ENCODE peak calls at places on chromosomes 13 and 19, in four cellular contexts. K is mesothelial cell of epicardium, G is heart right ventricle, O is PC-9. C is an unnamed sample.

GRCh38 chr19:56404705-56405056 is 549 bp downstream of the ZNF583 start:
- DNase-seq in G (no peak), O (no peak), K (no peak), C (peak)

GRCh38 chr19:50720921-50721291 is 1.3 kb upstream of the SHANK1 start:
- DNase-seq in G (no peak), O (no peak), K (no peak), C (no peak)

GRCh38 chr13:41017744-41018582 is 1.2 kb downstream of the ELF1 start:
- DNase-seq in O (no peak), G (no peak), K (no peak), C (no peak)

GRCh38 chr13:113584870-113585671 is 518 bp downstream of the TFDP1 start:
- DNase-seq in O (peak), G (no peak), K (peak), C (no peak)

GRCh38 chr19:21022996-21023395 is 2.5 kb downstream of the ZNF430 start:
- DNase-seq in O (no peak), K (no peak), G (no peak), C (no peak)

GRCh38 chr19:2016041-2016807 is 710 bp upstream of the BTBD2 start:
- DNase-seq in O (peak), K (no peak), G (peak), C (no peak)

GRCh38 chr13:48295271-48295670 is 8.3 kb upstream of the RB1 start:
- DNase-seq in G (no peak), O (no peak), K (no peak), C (no peak)

GRCh38 chr13:96710166-96710866 is 284.0 kb downstream of the OXGR1 start:
- DNase-seq in K (no peak), O (no peak), G (no peak), C (no peak)

GRCh38 chr13:63938851-63939250 is 2523.2 kb upstream of the PCDH20 start:
- DNase-seq in O (no peak), K (no peak), G (no peak), C (no peak)

GRCh38 chr19:5296457-5297271 is 43.9 kb downstream of the PTPRS start:
- DNase-seq in O (no peak), K (no peak), G (no peak), C (no peak)

GRCh38 chr13:32515246-32515645 is 23.3 kb downstream of the N4BP2L2 start:
- DNase-seq in O (no peak), G (no peak), K (no peak), C (no peak)

GRCh38 chr13:44303681-44304432 is 69.8 kb upstream of the SERP2 start:
- DNase-seq in K (no peak), G (peak), O (no peak), C (no peak)

GRCh38 chr13:75324413-75324940 is 157.5 kb downstream of the TBC1D4 start:
- DNase-seq in O (no peak), K (no peak), G (no peak), C (no peak)

GRCh38 chr13:112226320-112227002 is 149.7 kb upstream of the SPACA7 start:
- DNase-seq in O (no peak), G (no peak), K (no peak), C (no peak)

GRCh38 chr19:40596608-40597328 is 4.4 kb upstream of the LTBP4 start:
- DNase-seq in O (peak), K (no peak), G (peak), C (no peak)

GRCh38 chr19:10899171-10899653 is 27.9 kb downstream of the CARM1 start:
- DNase-seq in K (no peak), G (peak), O (peak), C (no peak)

GRCh38 chr13:37074703-37075102 is 15.2 kb upstream of the SUPT20H start:
- DNase-seq in K (no peak), G (no peak), O (no peak), C (no peak)

GRCh38 chr13:46962286-46962941 is 65.6 kb upstream of the HTR2A start:
- DNase-seq in G (no peak), O (no peak), K (no peak), C (no peak)
- TF ChIP-seq CTCF in G (no peak), O (peak), K (peak), C (no peak)

DNA sequence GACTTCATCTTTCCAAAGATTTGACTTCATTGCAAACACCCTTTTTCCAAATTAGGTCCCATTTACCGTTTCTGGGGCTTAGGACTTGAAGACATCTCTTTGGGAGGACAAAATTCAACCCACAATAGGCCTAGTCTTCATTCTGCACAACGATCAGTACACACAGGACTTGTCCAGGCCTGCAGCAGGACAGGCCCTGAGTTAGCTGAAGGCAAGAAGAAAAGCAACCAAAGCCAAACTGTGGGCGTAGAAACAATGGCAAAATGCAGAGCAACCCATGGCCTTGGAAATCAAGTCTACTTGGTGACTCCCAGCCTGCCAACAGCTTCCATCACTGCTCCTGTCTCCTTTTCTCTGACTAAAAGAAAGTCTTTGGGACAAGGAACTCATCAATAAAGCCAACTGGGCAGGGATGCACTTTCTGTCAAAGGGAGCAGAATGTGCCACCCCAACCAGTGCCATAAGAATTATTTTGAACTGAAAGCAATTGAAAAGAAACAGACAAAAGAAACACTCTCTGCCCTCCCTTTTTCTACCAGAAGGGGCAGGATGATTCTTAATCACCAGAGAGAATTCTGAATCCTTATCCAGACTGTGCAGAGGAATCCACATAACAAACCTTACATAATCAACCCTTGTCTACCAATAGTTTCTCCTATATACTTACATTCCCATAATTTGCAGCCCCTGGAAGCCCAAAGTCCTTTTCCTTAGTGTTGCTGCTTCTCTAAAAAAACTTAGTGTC is 520.9 kb upstream of the NBEA start:
- DNase-seq in K (no peak), G (no peak), O (no peak), C (no peak)
- TF ChIP-seq CTCF in K (peak), G (no peak), O (peak), C (no peak)

GRCh38 chr19:46404884-46405658 is 8.3 kb downstream of the CCDC8 start:
- DNase-seq in K (peak), G (no peak), O (no peak), C (no peak)
- TF ChIP-seq CTCF in K (no peak), G (no peak), O (no peak), C (no peak)

GRCh38 chr13:23372264-23372905 is 61.1 kb downstream of the SACS start:
- DNase-seq in O (no peak), K (no peak), G (no peak), C (no peak)

GRCh38 chr13:23378009-23378632 is 55.4 kb downstream of the SACS start:
- DNase-seq in K (no peak), O (no peak), G (peak), C (no peak)

GRCh38 chr13:23380534-23380933 is 53.0 kb downstream of the SACS start:
- DNase-seq in K (no peak), G (no peak), O (no peak), C (no peak)

GRCh38 chr13:23377603-23378002 is 55.9 kb downstream of the SACS start:
- DNase-seq in K (no peak), O (no peak), G (no peak), C (no peak)

DNA sequence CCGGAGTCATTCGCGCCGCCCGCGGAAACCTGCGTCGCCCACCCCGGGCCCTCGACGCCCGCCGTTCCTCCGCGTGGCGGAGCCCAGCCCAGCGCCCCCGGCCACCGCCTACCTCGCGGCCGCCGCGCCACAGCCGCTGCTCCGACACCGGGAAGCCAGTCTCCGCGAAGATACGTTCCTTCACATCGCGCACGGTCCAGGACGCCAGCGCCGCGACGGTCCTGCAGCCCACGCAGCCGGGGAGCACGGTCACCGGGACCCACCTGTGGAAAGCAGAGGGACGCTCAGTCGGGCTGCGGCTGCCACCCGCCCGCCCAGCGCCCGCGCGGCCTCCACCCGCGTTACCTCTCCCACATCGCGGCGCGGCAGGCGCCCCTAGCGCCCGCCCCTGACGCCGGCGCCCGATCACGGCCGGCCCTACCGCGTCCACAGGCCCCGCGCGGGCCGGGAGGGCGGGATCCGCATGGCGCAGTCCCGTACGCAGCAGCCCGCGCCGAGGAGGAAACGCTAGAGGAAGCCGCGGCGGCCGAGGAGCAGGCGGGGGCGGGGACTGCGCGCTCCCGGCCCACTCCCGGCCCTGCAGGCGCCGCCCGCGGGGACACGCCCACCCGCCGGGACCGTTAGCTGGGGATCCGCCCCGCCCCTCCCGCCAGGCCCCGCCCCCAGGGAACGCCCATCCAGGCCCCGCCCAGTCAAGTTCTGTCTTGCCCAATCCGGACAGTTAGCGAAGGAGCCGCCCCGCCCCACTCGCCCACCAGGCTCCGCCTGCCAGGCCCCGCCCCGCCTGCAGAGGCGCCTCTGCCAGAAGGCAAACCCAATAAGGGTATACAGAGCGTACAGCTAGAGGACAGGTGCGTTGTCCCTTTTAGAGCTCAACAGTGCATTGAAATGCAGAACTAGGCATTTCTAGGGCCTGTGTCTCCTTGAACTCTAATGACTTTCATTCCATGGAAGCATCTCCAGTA is 58.2 kb downstream of the SACS start:
- DNase-seq in K (peak), O (peak), G (peak), C (peak)
- TF ChIP-seq CTCF in K (peak), O (no peak), G (peak), C (no peak)

DNA sequence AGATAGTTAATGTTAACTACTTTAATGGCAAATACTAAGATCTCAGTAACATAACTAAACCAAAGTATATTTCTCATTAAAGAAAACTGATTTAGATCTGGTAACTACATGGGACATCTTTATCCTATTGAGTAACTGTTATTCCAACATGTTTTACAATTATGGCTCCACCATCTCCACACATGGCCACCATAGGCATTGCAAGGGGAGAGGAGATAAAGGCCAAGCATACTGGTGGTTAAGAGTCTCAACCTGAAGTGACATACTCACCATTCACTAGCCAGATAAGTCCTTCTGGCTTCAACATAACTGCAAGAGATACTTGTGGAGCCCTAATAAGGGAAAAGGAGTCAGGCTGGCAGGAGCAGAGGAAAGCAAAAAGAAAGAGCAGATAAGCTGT is 1586.4 kb upstream of the SPRY2 start:
- DNase-seq in G (no peak), K (no peak), O (no peak), C (no peak)
- TF ChIP-seq CTCF in G (no peak), K (no peak), O (no peak), C (no peak)

GRCh38 chr13:79660361-79660760 is 179.4 kb downstream of the NDFIP2 start:
- DNase-seq in K (no peak), O (no peak), G (no peak), C (no peak)

GRCh38 chr13:79659161-79659560 is 178.2 kb downstream of the NDFIP2 start:
- DNase-seq in O (no peak), K (no peak), G (peak), C (no peak)

GRCh38 chr13:79663977-79664636 is 183.2 kb downstream of the NDFIP2 start:
- DNase-seq in G (no peak), K (no peak), O (no peak), C (no peak)

GRCh38 chr13:79663420-79663819 is 182.5 kb downstream of the NDFIP2 start:
- DNase-seq in K (no peak), O (no peak), G (no peak), C (no peak)

DNA sequence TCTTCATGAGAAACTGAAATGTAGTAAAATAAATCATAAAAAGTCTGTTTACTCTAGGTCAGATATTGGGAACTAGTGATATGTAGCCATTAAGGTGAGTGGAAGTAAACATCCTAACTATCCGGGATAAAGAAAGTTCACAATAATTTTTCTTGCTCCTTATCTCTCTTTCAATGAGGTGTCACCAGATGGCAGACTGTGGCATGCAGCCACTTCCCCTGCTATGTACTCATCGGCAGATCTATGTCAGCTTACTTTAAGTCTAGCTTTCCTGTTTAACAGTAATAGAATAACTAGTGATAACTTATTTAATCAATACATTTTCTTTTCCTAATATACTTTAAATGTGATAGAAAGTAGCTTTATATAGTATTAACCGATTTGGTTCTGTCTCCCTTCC is 181.9 kb downstream of the NDFIP2 start:
- DNase-seq in G (no peak), O (no peak), K (no peak), C (no peak)
- TF ChIP-seq CTCF in G (no peak), O (no peak), K (no peak), C (no peak)

DNA sequence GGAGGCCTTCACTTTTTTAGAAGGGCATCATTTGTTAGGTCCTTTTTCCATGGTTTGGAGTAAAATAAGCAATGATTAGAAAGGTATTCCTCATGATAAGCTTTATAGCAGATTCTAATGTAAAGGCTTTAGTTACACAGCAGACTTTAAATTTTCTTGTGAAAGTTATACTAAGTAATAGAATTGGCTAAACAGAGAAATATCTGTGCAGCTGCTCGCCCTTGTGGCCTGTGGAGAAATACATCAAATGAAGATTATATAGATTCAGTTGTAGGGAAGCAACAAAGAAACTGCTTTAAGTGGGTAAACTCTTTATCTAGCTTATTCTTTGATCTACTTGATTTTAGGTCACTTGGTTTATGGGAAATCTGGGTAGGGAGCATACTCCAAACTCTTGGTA is 1269.7 kb upstream of the SPRY2 start:
- DNase-seq in O (no peak), K (no peak), G (no peak), C (no peak)
- TF ChIP-seq CTCF in O (no peak), K (no peak), G (no peak), C (no peak)

GRCh38 chr13:30111810-30112209 is 195.5 kb downstream of the KATNAL1 start:
- DNase-seq in K (no peak), O (no peak), G (no peak), C (no peak)
- TF ChIP-seq CTCF in K (no peak), O (peak), G (no peak), C (no peak)

DNA sequence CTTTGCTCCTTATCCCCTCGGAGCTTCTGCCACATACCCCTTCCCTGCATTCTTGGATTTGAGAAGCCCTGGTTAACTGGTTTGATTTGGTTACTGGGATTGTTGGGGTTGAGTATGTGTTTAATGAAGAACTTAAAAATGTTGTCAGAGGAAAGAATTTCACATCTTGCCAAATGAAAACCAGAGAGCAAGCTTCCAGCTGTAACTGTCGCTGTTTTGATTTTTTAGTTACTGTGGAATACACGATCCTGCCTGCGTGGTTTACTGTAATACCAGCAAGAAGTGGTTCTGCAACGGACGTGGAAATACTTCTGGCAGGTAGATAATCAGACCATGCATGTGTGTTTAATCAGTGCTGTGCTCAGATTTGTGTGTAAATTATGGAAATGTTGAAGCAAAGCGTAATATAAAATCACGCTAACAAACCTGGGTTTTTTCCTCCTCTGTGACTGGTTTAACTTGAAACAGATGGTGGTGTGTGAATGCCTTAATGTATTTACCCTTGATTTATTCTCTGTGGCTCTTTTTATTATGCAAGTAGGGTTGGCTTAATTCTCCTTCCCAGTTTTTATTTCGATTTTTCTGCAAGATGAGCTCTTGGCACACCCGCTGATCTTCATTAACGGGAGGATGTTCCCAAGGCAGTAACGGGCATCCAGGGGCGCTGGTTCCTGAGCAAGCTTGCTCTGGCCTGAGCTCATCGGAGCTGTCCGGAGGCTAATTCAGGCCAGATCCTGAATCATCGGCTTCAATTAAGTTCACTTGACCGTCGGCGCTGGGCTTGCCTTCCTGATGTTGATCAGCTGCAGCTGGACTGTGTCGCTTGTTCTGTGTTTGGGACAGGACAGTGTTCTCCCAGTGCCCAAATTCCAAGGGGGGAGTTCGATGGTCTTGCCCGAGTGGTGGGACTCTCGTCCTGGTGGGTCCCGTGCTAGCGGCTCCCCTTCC is 16.0 kb downstream of the UPF1 start:
- DNase-seq in K (no peak), G (no peak), O (no peak), C (no peak)
- TF ChIP-seq CTCF in K (no peak), G (no peak), O (peak), C (peak)